ENCODE peak calls at places on chromosomes 4 and X, in seven cellular contexts. I, F, Z, H, U, B and K are unnamed samples.

GRCh38 chr4:152408514-152409327 is 127.2 kb downstream of the FBXW7 start:
- DNase-seq in I (peak; percentile 45), H (no peak), F (no peak), Z (peak; percentile 53), U (no peak), B (no peak), K (no peak)

GRCh38 chr4:2367626-2368025 is 50.8 kb downstream of the ZFYVE28 start:
- DNase-seq in B (no peak), H (no peak), U (no peak), F (no peak), Z (no peak), I (no peak), K (no peak)

GRCh38 chrX:97860206-97860605 is 976.5 kb downstream of the RPA4 start:
- DNase-seq in B (no peak), I (peak; percentile 41), H (no peak), Z (no peak), U (no peak), F (no peak), K (no peak)

GRCh38 chr4:149987330-149987751 is 90.9 kb upstream of the DCLK2 start:
- DNase-seq in H (no peak), Z (no peak), U (no peak), B (no peak), I (no peak), F (no peak), K (no peak)

GRCh38 chr4:25234390-25235367 is 846 bp downstream of the PI4K2B start:
- DNase-seq in Z (peak; percentile 82), B (no peak), H (no peak), U (peak; percentile 45), F (peak; percentile 60), I (peak; percentile 83), K (no peak)

GRCh38 chr4:8439168-8439567 is 1.4 kb downstream of the ACOX3 start:
- DNase-seq in Z (no peak), F (peak; percentile 60), U (peak; percentile 55), B (no peak), I (no peak), H (no peak), K (no peak)

GRCh38 chrX:131802836-131803626 is 220.1 kb upstream of the STK26 start:
- DNase-seq in H (peak; percentile 2), Z (peak; percentile 5), F (peak; percentile 43), I (no peak), B (no peak), U (peak; percentile 82), K (peak; percentile 82)

GRCh38 chrX:56026816-56027215 is 205.3 kb upstream of the KLF8 start:
- DNase-seq in H (no peak), B (no peak), I (no peak), U (no peak), Z (no peak), F (no peak), K (no peak)

GRCh38 chr4:76058888-76059426 is 15.6 kb upstream of the ART3 start:
- DNase-seq in U (no peak), Z (no peak), I (no peak), F (no peak), H (no peak), B (no peak), K (peak; percentile 52)

GRCh38 chrX:53287493-53288138 is 6.2 kb upstream of the IQSEC2 start:
- DNase-seq in H (no peak), U (peak; percentile 72), Z (peak; percentile 31), B (peak; percentile 87), I (peak; percentile 75), F (no peak), K (peak; percentile 59)

GRCh38 chr4:19508442-19508841 is 743.3 kb upstream of the SLIT2 start:
- DNase-seq in Z (no peak), F (no peak), U (no peak), B (no peak), I (peak; percentile 19), H (no peak), K (no peak)